ENCODE peak calls at places on chromosome 9, in nine cellular contexts. O, Z, C, H, K, V, Y, R and A are unnamed samples.

GRCh38 chr9:70480405-70480980 is 66.0 kb upstream of the KLF9 start:
- DNase-seq in O (peak; percentile 82), Z (peak; percentile 90), C (no peak), H (peak; percentile 95), K (peak; percentile 88), V (no peak), Y (no peak), R (peak; percentile 87), A (no peak)

GRCh38 chr9:107462691-107463090 is 26.9 kb downstream of the KLF4 start:
- DNase-seq in O (no peak), Z (no peak), C (no peak), H (no peak), K (no peak), V (no peak), Y (no peak), R (no peak), A (no peak)

GRCh38 chr9:133591116-133591910 is 17.9 kb downstream of the FAM163B start:
- DNase-seq in O (no peak), Z (no peak), C (no peak), H (peak; percentile 9), K (no peak), V (no peak), Y (no peak), R (no peak), A (no peak)

GRCh38 chr9:78909566-78909965 is 612.6 kb downstream of the PSAT1 start:
- DNase-seq in O (no peak), Z (peak; percentile 52), C (no peak), H (no peak), K (no peak), V (no peak), Y (no peak), R (no peak), A (no peak)

GRCh38 chr9:84266087-84266561 is 74.4 kb downstream of the SLC28A3 start:
- DNase-seq in O (no peak), Z (no peak), C (peak; percentile 7), H (no peak), K (no peak), V (no peak), Y (peak; percentile 85), R (peak; percentile 45), A (peak; percentile 86)

GRCh38 chr9:2286825-2287455 is 271.8 kb downstream of the SMARCA2 start:
- DNase-seq in O (no peak), Z (no peak), C (no peak), H (no peak), K (no peak), V (no peak), Y (no peak), R (peak; percentile 24), A (no peak)

GRCh38 chr9:101455656-101456235 is 20.2 kb upstream of the ALDOB start:
- DNase-seq in O (no peak), Z (peak; percentile 61), C (no peak), H (no peak), K (no peak), V (no peak), Y (no peak), R (no peak), A (no peak)

GRCh38 chr9:131642496-131643083 is 97.3 kb downstream of the PRRT1B start:
- DNase-seq in O (no peak), Z (no peak), C (peak; percentile 80), H (no peak), K (no peak), V (no peak), Y (no peak), R (no peak), A (no peak)

GRCh38 chr9:96654450-96655197 is 493 bp downstream of the PRXL2C start:
- DNase-seq in O (peak; percentile 76), Z (peak; percentile 86), C (peak; percentile 72), H (peak; percentile 93), K (peak; percentile 88), V (peak; percentile 91), Y (peak; percentile 85), R (peak; percentile 86), A (peak; percentile 86)

GRCh38 chr9:81801190-81801589 is 111.8 kb upstream of the TLE1 start:
- DNase-seq in O (no peak), Z (peak; percentile 51), C (no peak), H (no peak), K (no peak), V (no peak), Y (no peak), R (no peak), A (no peak)

GRCh38 chr9:137176302-137177182 is 4.7 kb upstream of the TMEM210 start:
- DNase-seq in O (no peak), Z (peak; percentile 17), C (peak; percentile 40), H (no peak), K (no peak), V (no peak), Y (peak; percentile 70), R (peak; percentile 74), A (peak; percentile 81)

GRCh38 chr9:91196103-91196761 is 165.5 kb downstream of the AUH start:
- DNase-seq in O (no peak), Z (no peak), C (no peak), H (no peak), K (no peak), V (no peak), Y (no peak), R (no peak), A (no peak)

GRCh38 chr9:105346273-105346672 is 101.6 kb upstream of the FSD1L start:
- DNase-seq in O (no peak), Z (no peak), C (no peak), H (no peak), K (no peak), V (no peak), Y (no peak), R (no peak), A (no peak)

GRCh38 chr9:84668204-84669007 is 1.1 kb upstream of the NTRK2 start:
- DNase-seq in O (peak; percentile 64), Z (peak; percentile 19), C (peak; percentile 27), H (peak; percentile 79), K (peak; percentile 73), V (no peak), Y (peak; percentile 88), R (peak; percentile 88), A (peak; percentile 95)

GRCh38 chr9:16230731-16231130 is 639.7 kb downstream of the BNC2 start:
- DNase-seq in O (no peak), Z (no peak), C (no peak), H (no peak), K (no peak), V (no peak), Y (no peak), R (no peak), A (no peak)

GRCh38 chr9:133732351-133733073 is 5.6 kb downstream of the SARDH start:
- DNase-seq in O (peak; percentile 25), Z (no peak), C (no peak), H (no peak), K (no peak), V (no peak), Y (no peak), R (no peak), A (peak; percentile 44)

GRCh38 chr9:82780017-82780416 is 282.9 kb downstream of the RASEF start:
- DNase-seq in O (no peak), Z (no peak), C (no peak), H (no peak), K (no peak), V (no peak), Y (no peak), R (no peak), A (no peak)

GRCh38 chr9:114371343-114371985 is 16.3 kb downstream of the AKNA start:
- DNase-seq in O (no peak), Z (no peak), C (no peak), H (no peak), K (no peak), V (no peak), Y (no peak), R (no peak), A (no peak)

GRCh38 chr9:131884222-131884621 is 144.3 kb upstream of the RAPGEF1 start:
- DNase-seq in O (no peak), Z (no peak), C (no peak), H (no peak), K (no peak), V (no peak), Y (no peak), R (no peak), A (no peak)

GRCh38 chr9:18428621-18429020 is 45.3 kb upstream of the ADAMTSL1 start:
- DNase-seq in O (no peak), Z (peak; percentile 24), C (no peak), H (no peak), K (no peak), V (no peak), Y (no peak), R (no peak), A (no peak)

GRCh38 chr9:75238311-75238976 is 150.1 kb downstream of the OSTF1 start:
- DNase-seq in O (no peak), Z (peak; percentile 68), C (peak; percentile 59), H (no peak), K (no peak), V (peak; percentile 56), Y (peak; percentile 87), R (peak; percentile 87), A (peak; percentile 85)
- H3K4me1 ChIP-seq in O (no peaks in the 10 kb centered on the region), Z (no peaks in the 10 kb centered on the region), C (no peaks in the 10 kb centered on the region), H (no peaks in the 10 kb centered on the region), K (no peaks in the 10 kb centered on the region), V (no peaks in the 10 kb centered on the region), Y (no peaks in the 10 kb centered on the region), R (no peaks in the 10 kb centered on the region), A (no peaks in the 10 kb centered on the region)

GRCh38 chr9:92870289-92870688 is 7.5 kb downstream of the ZNF484 start:
- DNase-seq in O (no peak), Z (no peak), C (no peak), H (no peak), K (no peak), V (no peak), Y (no peak), R (no peak), A (no peak)
- H3K27me3 ChIP-seq in O (no peaks in the 10 kb centered on the region), Z (no peaks in the 10 kb centered on the region), C (no peaks in the 10 kb centered on the region), H (no peaks in the 10 kb centered on the region), K (no peaks in the 10 kb centered on the region), V (no peaks in the 10 kb centered on the region), Y (no peaks in the 10 kb centered on the region), R (no peaks in the 10 kb centered on the region), A (no peaks in the 10 kb centered on the region)

DNA sequence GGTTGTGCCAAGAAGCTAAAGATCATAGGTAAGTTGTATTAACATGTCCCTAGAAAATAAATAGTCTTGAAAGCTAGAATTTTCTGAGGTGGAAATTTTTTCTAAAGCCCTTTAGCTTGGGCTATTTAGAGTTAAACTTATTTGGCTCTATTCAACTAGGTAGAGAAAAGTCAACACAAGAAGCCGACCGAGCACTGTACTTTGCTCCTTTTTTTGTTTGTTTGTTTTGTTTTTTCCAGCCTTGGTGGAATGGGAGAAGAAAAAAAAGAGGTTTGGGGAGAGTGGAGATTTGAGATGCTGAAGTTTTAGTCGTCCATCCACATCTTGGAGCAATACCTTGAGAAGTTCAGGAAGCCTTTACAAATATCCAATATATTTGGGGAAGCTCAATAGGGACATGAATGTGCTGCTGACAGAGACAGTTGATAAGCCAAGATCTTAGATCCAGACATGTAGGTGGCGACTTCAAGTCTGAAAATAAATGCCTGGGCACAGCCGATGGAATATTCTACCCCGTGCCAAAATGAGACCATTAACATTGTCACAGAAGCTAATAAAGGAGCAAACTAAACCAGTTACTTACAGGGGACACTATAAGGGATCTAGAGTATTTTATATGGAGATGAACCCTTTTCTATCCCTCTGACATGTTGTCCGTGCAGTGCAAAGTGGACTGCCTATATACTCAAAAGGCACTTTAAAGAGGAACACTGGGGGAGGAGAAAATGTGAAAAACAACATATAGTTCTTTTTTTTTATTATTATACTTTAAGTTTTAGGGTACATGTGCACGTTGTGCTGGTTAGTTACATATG is 466.1 kb downstream of the PTPRD start:
- DNase-seq in O (no peak), Z (no peak), C (no peak), H (no peak), K (no peak), V (no peak), Y (no peak), R (no peak), A (no peak)
- H3K4me1 ChIP-seq in O (no peaks in the 10 kb centered on the region), Z (no peaks in the 10 kb centered on the region), C (no peaks in the 10 kb centered on the region), H (no peaks in the 10 kb centered on the region), K (no peaks in the 10 kb centered on the region), V (no peaks in the 10 kb centered on the region), Y (no peaks in the 10 kb centered on the region), R (no peaks in the 10 kb centered on the region), A (no peaks in the 10 kb centered on the region)

GRCh38 chr9:87193151-87193550 is 245.8 kb upstream of the GAS1 start:
- DNase-seq in O (no peak), Z (peak; percentile 47), C (no peak), H (no peak), K (no peak), V (no peak), Y (no peak), R (no peak), A (no peak)
- H3K27me3 ChIP-seq in O (no peaks in the 10 kb centered on the region), Z (peaks cover 3% of the 10 kb centered on the region), C (no peaks in the 10 kb centered on the region), H (peaks cover 2% of the 10 kb centered on the region), K (no peaks in the 10 kb centered on the region), V (no peaks in the 10 kb centered on the region), Y (no peaks in the 10 kb centered on the region), R (no peaks in the 10 kb centered on the region), A (peaks cover 13% of the 10 kb centered on the region)